ENCODE peak calls at places on chromosomes 5 and 9, in seven cellular contexts. One of them, this sample, is unnamed.

GRCh38 chr9:113444736-113445135 is 18.8 kb upstream of the RGS3 start:
- DNase-seq in NCI-H187 treated with DMSO at 0.1 percent for 48 hours: no peak
- DNase-seq in PC-3: no peak
- DNase-seq in mucosa of gallbladder: no peak
- DNase-seq in activated CD4-positive, alpha-beta T cell treated with anti-CD3 and anti-CD28 coated beads for 24 hours: no peak
- DNase-seq in H1: no peak
- DNase-seq in NCI-H1417 treated with DMSO at 0.1 percent for 48 hours: no peak
- DNase-seq in this sample: no peak

GRCh38 chr5:74576941-74577456 is 63.5 kb downstream of the ENC1 start:
- DNase-seq in NCI-H1417 treated with DMSO at 0.1 percent for 48 hours: no peak
- DNase-seq in mucosa of gallbladder: no peak
- DNase-seq in NCI-H187 treated with DMSO at 0.1 percent for 48 hours: no peak
- DNase-seq in H1: no peak
- DNase-seq in PC-3: no peak
- DNase-seq in activated CD4-positive, alpha-beta T cell treated with anti-CD3 and anti-CD28 coated beads for 24 hours: no peak
- DNase-seq in this sample: peak

GRCh38 chr5:160174290-160174689 is 55.0 kb upstream of the FABP6 start:
- DNase-seq in NCI-H1417 treated with DMSO at 0.1 percent for 48 hours: no peak
- DNase-seq in activated CD4-positive, alpha-beta T cell treated with anti-CD3 and anti-CD28 coated beads for 24 hours: no peak
- DNase-seq in mucosa of gallbladder: no peak
- DNase-seq in PC-3: no peak
- DNase-seq in H1: no peak
- DNase-seq in NCI-H187 treated with DMSO at 0.1 percent for 48 hours: no peak
- DNase-seq in this sample: no peak

GRCh38 chr9:136533775-136534157 is 12.1 kb downstream of the NOTCH1 start:
- DNase-seq in NCI-H187 treated with DMSO at 0.1 percent for 48 hours: no peak
- DNase-seq in PC-3: no peak
- DNase-seq in activated CD4-positive, alpha-beta T cell treated with anti-CD3 and anti-CD28 coated beads for 24 hours: peak
- DNase-seq in mucosa of gallbladder: no peak
- DNase-seq in NCI-H1417 treated with DMSO at 0.1 percent for 48 hours: no peak
- DNase-seq in H1: no peak
- DNase-seq in this sample: no peak

GRCh38 chr9:133998915-133999580 is 6.9 kb upstream of the VAV2 start:
- DNase-seq in mucosa of gallbladder: no peak
- DNase-seq in NCI-H187 treated with DMSO at 0.1 percent for 48 hours: no peak
- DNase-seq in NCI-H1417 treated with DMSO at 0.1 percent for 48 hours: no peak
- DNase-seq in H1: no peak
- DNase-seq in activated CD4-positive, alpha-beta T cell treated with anti-CD3 and anti-CD28 coated beads for 24 hours: no peak
- DNase-seq in PC-3: no peak
- DNase-seq in this sample: no peak

GRCh38 chr5:21680196-21680595 is 1172.9 kb downstream of the CDH12 start:
- DNase-seq in H1: no peak
- DNase-seq in NCI-H1417 treated with DMSO at 0.1 percent for 48 hours: no peak
- DNase-seq in mucosa of gallbladder: no peak
- DNase-seq in PC-3: peak
- DNase-seq in activated CD4-positive, alpha-beta T cell treated with anti-CD3 and anti-CD28 coated beads for 24 hours: no peak
- DNase-seq in NCI-H187 treated with DMSO at 0.1 percent for 48 hours: no peak
- DNase-seq in this sample: no peak

GRCh38 chr9:96129698-96130097 is 172.3 kb downstream of the HSD17B3 start:
- DNase-seq in activated CD4-positive, alpha-beta T cell treated with anti-CD3 and anti-CD28 coated beads for 24 hours: no peak
- DNase-seq in NCI-H187 treated with DMSO at 0.1 percent for 48 hours: no peak
- DNase-seq in PC-3: no peak
- DNase-seq in NCI-H1417 treated with DMSO at 0.1 percent for 48 hours: peak
- DNase-seq in H1: no peak
- DNase-seq in mucosa of gallbladder: no peak
- DNase-seq in this sample: no peak

GRCh38 chr5:93741136-93741811 is at the start of gene POU5F2:
- DNase-seq in NCI-H187 treated with DMSO at 0.1 percent for 48 hours: no peak
- DNase-seq in NCI-H1417 treated with DMSO at 0.1 percent for 48 hours: no peak
- DNase-seq in activated CD4-positive, alpha-beta T cell treated with anti-CD3 and anti-CD28 coated beads for 24 hours: no peak
- DNase-seq in H1: peak
- DNase-seq in PC-3: no peak
- DNase-seq in mucosa of gallbladder: no peak
- DNase-seq in this sample: no peak

GRCh38 chr5:54087436-54087835 is 222.9 kb downstream of the ARL15 start:
- DNase-seq in mucosa of gallbladder: no peak
- DNase-seq in activated CD4-positive, alpha-beta T cell treated with anti-CD3 and anti-CD28 coated beads for 24 hours: no peak
- DNase-seq in NCI-H1417 treated with DMSO at 0.1 percent for 48 hours: no peak
- DNase-seq in PC-3: peak
- DNase-seq in NCI-H187 treated with DMSO at 0.1 percent for 48 hours: no peak
- DNase-seq in H1: no peak
- DNase-seq in this sample: no peak

GRCh38 chr5:761206-761771 is 23.2 kb downstream of the ZDHHC11B start:
- DNase-seq in NCI-H187 treated with DMSO at 0.1 percent for 48 hours: no peak
- DNase-seq in mucosa of gallbladder: no peak
- DNase-seq in activated CD4-positive, alpha-beta T cell treated with anti-CD3 and anti-CD28 coated beads for 24 hours: no peak
- DNase-seq in PC-3: no peak
- DNase-seq in H1: no peak
- DNase-seq in NCI-H1417 treated with DMSO at 0.1 percent for 48 hours: no peak
- DNase-seq in this sample: no peak

GRCh38 chr9:131500939-131501541 is 1.7 kb upstream of the POMT1 start:
- DNase-seq in activated CD4-positive, alpha-beta T cell treated with anti-CD3 and anti-CD28 coated beads for 24 hours: no peak
- DNase-seq in PC-3: peak
- DNase-seq in NCI-H187 treated with DMSO at 0.1 percent for 48 hours: no peak
- DNase-seq in NCI-H1417 treated with DMSO at 0.1 percent for 48 hours: no peak
- DNase-seq in H1: no peak
- DNase-seq in mucosa of gallbladder: no peak
- DNase-seq in this sample: no peak

GRCh38 chr5:98050583-98050982 is 722.9 kb upstream of the RGMB start:
- DNase-seq in PC-3: peak
- DNase-seq in NCI-H187 treated with DMSO at 0.1 percent for 48 hours: no peak
- DNase-seq in activated CD4-positive, alpha-beta T cell treated with anti-CD3 and anti-CD28 coated beads for 24 hours: no peak
- DNase-seq in mucosa of gallbladder: no peak
- DNase-seq in H1: no peak
- DNase-seq in NCI-H1417 treated with DMSO at 0.1 percent for 48 hours: no peak
- DNase-seq in this sample: no peak

GRCh38 chr5:171789353-171789752 is 3.7 kb downstream of the SMIM23 start:
- DNase-seq in H1: no peak
- DNase-seq in mucosa of gallbladder: no peak
- DNase-seq in PC-3: no peak
- DNase-seq in NCI-H187 treated with DMSO at 0.1 percent for 48 hours: no peak
- DNase-seq in activated CD4-positive, alpha-beta T cell treated with anti-CD3 and anti-CD28 coated beads for 24 hours: no peak
- DNase-seq in NCI-H1417 treated with DMSO at 0.1 percent for 48 hours: no peak
- DNase-seq in this sample: no peak

GRCh38 chr5:120655828-120656435 is 191.8 kb downstream of the PRR16 start:
- DNase-seq in NCI-H1417 treated with DMSO at 0.1 percent for 48 hours: no peak
- DNase-seq in activated CD4-positive, alpha-beta T cell treated with anti-CD3 and anti-CD28 coated beads for 24 hours: no peak
- DNase-seq in mucosa of gallbladder: peak
- DNase-seq in PC-3: peak
- DNase-seq in NCI-H187 treated with DMSO at 0.1 percent for 48 hours: no peak
- DNase-seq in H1: peak
- DNase-seq in this sample: no peak

GRCh38 chr5:65364907-65365306 is 116.8 kb downstream of the ADAMTS6 start:
- DNase-seq in NCI-H1417 treated with DMSO at 0.1 percent for 48 hours: no peak
- DNase-seq in activated CD4-positive, alpha-beta T cell treated with anti-CD3 and anti-CD28 coated beads for 24 hours: no peak
- DNase-seq in H1: no peak
- DNase-seq in NCI-H187 treated with DMSO at 0.1 percent for 48 hours: no peak
- DNase-seq in PC-3: peak
- DNase-seq in mucosa of gallbladder: no peak
- DNase-seq in this sample: no peak

GRCh38 chr5:96079962-96080361 is 118.3 kb upstream of the ELL2 start:
- DNase-seq in PC-3: no peak
- DNase-seq in H1: no peak
- DNase-seq in mucosa of gallbladder: no peak
- DNase-seq in activated CD4-positive, alpha-beta T cell treated with anti-CD3 and anti-CD28 coated beads for 24 hours: no peak
- DNase-seq in NCI-H187 treated with DMSO at 0.1 percent for 48 hours: no peak
- DNase-seq in NCI-H1417 treated with DMSO at 0.1 percent for 48 hours: no peak
- DNase-seq in this sample: no peak

GRCh38 chr9:109745335-109746283 is 34.4 kb upstream of the PALM2AKAP2 start:
- DNase-seq in H1: no peak
- DNase-seq in activated CD4-positive, alpha-beta T cell treated with anti-CD3 and anti-CD28 coated beads for 24 hours: no peak
- DNase-seq in mucosa of gallbladder: peak
- DNase-seq in NCI-H187 treated with DMSO at 0.1 percent for 48 hours: peak
- DNase-seq in NCI-H1417 treated with DMSO at 0.1 percent for 48 hours: no peak
- DNase-seq in PC-3: peak
- DNase-seq in this sample: peak

GRCh38 chr5:176725521-176725920 is 78.2 kb downstream of the TSPAN17 start:
- DNase-seq in PC-3: no peak
- DNase-seq in H1: peak
- DNase-seq in activated CD4-positive, alpha-beta T cell treated with anti-CD3 and anti-CD28 coated beads for 24 hours: no peak
- DNase-seq in NCI-H187 treated with DMSO at 0.1 percent for 48 hours: no peak
- DNase-seq in mucosa of gallbladder: no peak
- DNase-seq in NCI-H1417 treated with DMSO at 0.1 percent for 48 hours: no peak
- DNase-seq in this sample: no peak

This sample was measured in left lobe of liver.